ENCODE peak calls at places on chromosomes 4 and X, in four cellular contexts. Q is mesothelial cell of epicardium, B is astrocyte of the hippocampus, X is mammary epithelial cell. V is an unnamed sample.

GRCh38 chrX:133302775-133303445 is 84.8 kb upstream of the TFDP3 start:
- DNase-seq in Q (no peak), B (no peak), X (no peak), V (no peak)

GRCh38 chr4:8737601-8738279 is 133.9 kb downstream of the HMX1 start:
- DNase-seq in Q (peak; percentile 8), B (no peak), X (no peak), V (no peak)

GRCh38 chr4:174314770-174315169 is 31.1 kb downstream of the CEP44 start:
- DNase-seq in Q (no peak), B (peak; percentile 48), X (peak; percentile 68), V (peak; percentile 8)

GRCh38 chr4:113809313-113809712 is 47.8 kb upstream of the CAMK2D start:
- DNase-seq in Q (no peak), B (no peak), X (peak; percentile 34), V (no peak)

GRCh38 chr4:188934320-188934975 is 795.2 kb downstream of the TRIML1 start:
- DNase-seq in Q (no peak), B (peak; percentile 5), X (peak; percentile 90), V (peak; percentile 94)

GRCh38 chr4:80305466-80305865 is 30.1 kb upstream of the CFAP299 start:
- DNase-seq in Q (no peak), B (peak; percentile 45), X (peak; percentile 51), V (no peak)

GRCh38 chrX:92232182-92232581 is 453.0 kb downstream of the PCDH11X start:
- DNase-seq in Q (no peak), B (peak; percentile 4), X (no peak), V (no peak)

GRCh38 chr4:151389316-151389715 is 19.7 kb upstream of the FHIP1A start:
- DNase-seq in Q (no peak), B (no peak), X (no peak), V (peak; percentile 3)